ENCODE peak calls at places on chromosomes 1 and 21, in eight cellular contexts. One of them, this sample, is unnamed.

GRCh38 chr21:32994305-32994704 is 31.4 kb upstream of the OLIG2 start:
- DNase-seq in GM23248: peak
- DNase-seq in OCI-LY7: peak
- DNase-seq in GM23338: peak
- DNase-seq in neural progenitor cell: no peak
- DNase-seq in HCT116: no peak
- DNase-seq in PC-3: peak
- DNase-seq in MM.1S: peak
- DNase-seq in this sample: peak

GRCh38 chr1:25569599-25570458 is 26.4 kb downstream of the LDLRAP1 start:
- DNase-seq in GM23248: peak
- DNase-seq in OCI-LY7: peak
- DNase-seq in GM23338: no peak
- DNase-seq in neural progenitor cell: no peak
- DNase-seq in HCT116: no peak
- DNase-seq in PC-3: peak
- DNase-seq in MM.1S: no peak
- DNase-seq in this sample: no peak

GRCh38 chr21:33030633-33031032 is 4.9 kb downstream of the OLIG2 start:
- DNase-seq in GM23248: no peak
- DNase-seq in OCI-LY7: no peak
- DNase-seq in GM23338: no peak
- DNase-seq in neural progenitor cell: no peak
- DNase-seq in HCT116: no peak
- DNase-seq in PC-3: no peak
- DNase-seq in MM.1S: no peak
- DNase-seq in this sample: no peak

GRCh38 chr1:230310381-230311163 is 115.6 kb downstream of the PGBD5 start:
- DNase-seq in GM23248: peak
- DNase-seq in OCI-LY7: peak
- DNase-seq in GM23338: peak
- DNase-seq in neural progenitor cell: peak
- DNase-seq in HCT116: peak
- DNase-seq in PC-3: peak
- DNase-seq in MM.1S: peak
- DNase-seq in this sample: peak

GRCh38 chr1:61605607-61606321 is 119.2 kb downstream of the TM2D1 start:
- DNase-seq in GM23248: peak
- DNase-seq in OCI-LY7: no peak
- DNase-seq in GM23338: no peak
- DNase-seq in neural progenitor cell: no peak
- DNase-seq in HCT116: no peak
- DNase-seq in PC-3: peak
- DNase-seq in MM.1S: no peak
- DNase-seq in this sample: no peak

GRCh38 chr1:234047113-234047512 is 142.6 kb downstream of the SLC35F3 start:
- DNase-seq in GM23248: no peak
- DNase-seq in OCI-LY7: no peak
- DNase-seq in GM23338: no peak
- DNase-seq in neural progenitor cell: peak
- DNase-seq in HCT116: no peak
- DNase-seq in PC-3: peak
- DNase-seq in MM.1S: no peak
- DNase-seq in this sample: no peak

GRCh38 chr1:226776066-226776465 is 37.0 kb upstream of the ITPKB start:
- DNase-seq in GM23248: no peak
- DNase-seq in OCI-LY7: no peak
- DNase-seq in GM23338: no peak
- DNase-seq in neural progenitor cell: no peak
- DNase-seq in HCT116: no peak
- DNase-seq in PC-3: no peak
- DNase-seq in MM.1S: no peak
- DNase-seq in this sample: no peak

GRCh38 chr21:39238275-39238674 is 55.0 kb upstream of the PSMG1 start:
- DNase-seq in GM23248: peak
- DNase-seq in OCI-LY7: no peak
- DNase-seq in GM23338: no peak
- DNase-seq in neural progenitor cell: no peak
- DNase-seq in HCT116: no peak
- DNase-seq in PC-3: no peak
- DNase-seq in MM.1S: no peak
- DNase-seq in this sample: no peak

GRCh38 chr1:8754993-8755392 is 62.4 kb downstream of the RERE start:
- DNase-seq in GM23248: no peak
- DNase-seq in OCI-LY7: peak
- DNase-seq in GM23338: peak
- DNase-seq in neural progenitor cell: peak
- DNase-seq in HCT116: no peak
- DNase-seq in PC-3: no peak
- DNase-seq in MM.1S: no peak
- DNase-seq in this sample: no peak

GRCh38 chr21:37410639-37411038 is 44.1 kb downstream of the DYRK1A start:
- DNase-seq in GM23248: no peak
- DNase-seq in OCI-LY7: no peak
- DNase-seq in GM23338: no peak
- DNase-seq in neural progenitor cell: no peak
- DNase-seq in HCT116: no peak
- DNase-seq in PC-3: no peak
- DNase-seq in MM.1S: no peak
- DNase-seq in this sample: no peak

GRCh38 chr1:15089244-15089992 is 64.1 kb upstream of the TMEM51 start:
- DNase-seq in GM23248: no peak
- DNase-seq in OCI-LY7: peak
- DNase-seq in GM23338: no peak
- DNase-seq in neural progenitor cell: no peak
- DNase-seq in HCT116: no peak
- DNase-seq in PC-3: peak
- DNase-seq in MM.1S: no peak
- DNase-seq in this sample: peak

GRCh38 chr1:23639460-23639859 is 52.1 kb upstream of the RPL11 start:
- DNase-seq in GM23248: peak
- DNase-seq in OCI-LY7: peak
- DNase-seq in GM23338: no peak
- DNase-seq in neural progenitor cell: no peak
- DNase-seq in HCT116: no peak
- DNase-seq in PC-3: no peak
- DNase-seq in MM.1S: no peak
- DNase-seq in this sample: no peak

GRCh38 chr1:62090016-62090415 is 104.6 kb upstream of the L1TD1 start:
- DNase-seq in GM23248: no peak
- DNase-seq in OCI-LY7: no peak
- DNase-seq in GM23338: peak
- DNase-seq in neural progenitor cell: no peak
- DNase-seq in HCT116: no peak
- DNase-seq in PC-3: no peak
- DNase-seq in MM.1S: no peak
- DNase-seq in this sample: no peak

GRCh38 chr1:168081373-168082007 is 55.2 kb downstream of the GPR161 start:
- DNase-seq in GM23248: peak
- DNase-seq in OCI-LY7: no peak
- DNase-seq in GM23338: no peak
- DNase-seq in neural progenitor cell: no peak
- DNase-seq in HCT116: no peak
- DNase-seq in PC-3: no peak
- DNase-seq in MM.1S: no peak
- DNase-seq in this sample: no peak

GRCh38 chr1:245079021-245079609 is 75.7 kb upstream of the KIF26B start:
- DNase-seq in GM23248: peak
- DNase-seq in OCI-LY7: peak
- DNase-seq in GM23338: peak
- DNase-seq in neural progenitor cell: peak
- DNase-seq in HCT116: peak
- DNase-seq in PC-3: peak
- DNase-seq in MM.1S: peak
- DNase-seq in this sample: peak

GRCh38 chr1:67372136-67372535 is 58.1 kb downstream of the SERBP1 start:
- DNase-seq in GM23248: peak
- DNase-seq in OCI-LY7: no peak
- DNase-seq in GM23338: no peak
- DNase-seq in neural progenitor cell: no peak
- DNase-seq in HCT116: no peak
- DNase-seq in PC-3: no peak
- DNase-seq in MM.1S: no peak
- DNase-seq in this sample: peak

DNA sequence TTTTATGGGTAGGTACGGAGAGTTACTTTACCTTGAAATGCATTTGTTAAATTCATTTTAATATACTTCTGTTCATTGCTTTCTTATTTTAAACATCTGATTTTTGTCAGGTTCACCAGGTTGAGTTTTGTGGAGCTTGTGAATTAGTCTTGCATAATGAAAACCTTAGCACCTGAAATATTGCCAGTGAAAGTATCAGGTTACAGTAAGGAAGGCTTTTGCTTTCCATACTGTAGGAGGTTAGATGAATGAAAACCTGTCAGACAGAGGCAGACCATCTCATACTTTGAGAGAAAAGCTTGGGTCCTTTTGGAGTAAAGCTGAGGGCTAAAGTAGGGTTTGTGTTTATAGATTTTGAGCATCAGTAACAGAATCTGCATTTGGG is 34.7 kb downstream of the THRAP3 start:
- DNase-seq in GM23248: peak
- DNase-seq in OCI-LY7: no peak
- DNase-seq in GM23338: no peak
- DNase-seq in neural progenitor cell: no peak
- DNase-seq in HCT116: no peak
- DNase-seq in PC-3: no peak
- DNase-seq in MM.1S: no peak
- DNase-seq in this sample: no peak
- TF ChIP-seq EZH2phosphoT487 in GM23248: no peak
- TF ChIP-seq EZH2phosphoT487 in OCI-LY7: no peak
- TF ChIP-seq EZH2phosphoT487 in GM23338: no peak
- TF ChIP-seq EZH2phosphoT487 in neural progenitor cell: no peak
- TF ChIP-seq EZH2phosphoT487 in HCT116: no peak
- TF ChIP-seq EZH2phosphoT487 in PC-3: no peak
- TF ChIP-seq EZH2phosphoT487 in MM.1S: no peak
- TF ChIP-seq EZH2phosphoT487 in this sample: no peak

GRCh38 chr1:84269286-84269685 is 32.2 kb upstream of the SAMD13 start:
- DNase-seq in GM23248: no peak
- DNase-seq in OCI-LY7: no peak
- DNase-seq in GM23338: no peak
- DNase-seq in neural progenitor cell: no peak
- DNase-seq in HCT116: no peak
- DNase-seq in PC-3: no peak
- DNase-seq in MM.1S: no peak
- DNase-seq in this sample: no peak

GRCh38 chr1:84268346-84268745 is 33.2 kb upstream of the SAMD13 start:
- DNase-seq in GM23248: no peak
- DNase-seq in OCI-LY7: no peak
- DNase-seq in GM23338: no peak
- DNase-seq in neural progenitor cell: no peak
- DNase-seq in HCT116: no peak
- DNase-seq in PC-3: peak
- DNase-seq in MM.1S: no peak
- DNase-seq in this sample: no peak

GRCh38 chr1:84267476-84267875 is 34.0 kb upstream of the SAMD13 start:
- DNase-seq in GM23248: no peak
- DNase-seq in OCI-LY7: peak
- DNase-seq in GM23338: no peak
- DNase-seq in neural progenitor cell: no peak
- DNase-seq in HCT116: no peak
- DNase-seq in PC-3: no peak
- DNase-seq in MM.1S: no peak
- DNase-seq in this sample: no peak

GRCh38 chr1:84272401-84272800 is 29.1 kb upstream of the SAMD13 start:
- DNase-seq in GM23248: no peak
- DNase-seq in OCI-LY7: peak
- DNase-seq in GM23338: peak
- DNase-seq in neural progenitor cell: no peak
- DNase-seq in HCT116: no peak
- DNase-seq in PC-3: peak
- DNase-seq in MM.1S: no peak
- DNase-seq in this sample: peak

GRCh38 chr1:84271452-84272273 is 29.8 kb upstream of the SAMD13 start:
- DNase-seq in GM23248: peak
- DNase-seq in OCI-LY7: peak
- DNase-seq in GM23338: peak
- DNase-seq in neural progenitor cell: peak
- DNase-seq in HCT116: no peak
- DNase-seq in PC-3: peak
- DNase-seq in MM.1S: no peak
- DNase-seq in this sample: peak
- TF ChIP-seq EZH2phosphoT487 in GM23248: no peak
- TF ChIP-seq EZH2phosphoT487 in OCI-LY7: no peak
- TF ChIP-seq EZH2phosphoT487 in GM23338: no peak
- TF ChIP-seq EZH2phosphoT487 in neural progenitor cell: peak
- TF ChIP-seq EZH2phosphoT487 in HCT116: no peak
- TF ChIP-seq EZH2phosphoT487 in PC-3: no peak
- TF ChIP-seq EZH2phosphoT487 in MM.1S: no peak
- TF ChIP-seq EZH2phosphoT487 in this sample: no peak

GRCh38 chr1:243496173-243496553 is 240.3 kb downstream of the SDCCAG8 start:
- DNase-seq in GM23248: no peak
- DNase-seq in OCI-LY7: no peak
- DNase-seq in GM23338: no peak
- DNase-seq in neural progenitor cell: peak
- DNase-seq in HCT116: no peak
- DNase-seq in PC-3: no peak
- DNase-seq in MM.1S: no peak
- DNase-seq in this sample: no peak
- TF ChIP-seq EZH2phosphoT487 in GM23248: no peak
- TF ChIP-seq EZH2phosphoT487 in OCI-LY7: no peak
- TF ChIP-seq EZH2phosphoT487 in GM23338: no peak
- TF ChIP-seq EZH2phosphoT487 in neural progenitor cell: no peak
- TF ChIP-seq EZH2phosphoT487 in HCT116: no peak
- TF ChIP-seq EZH2phosphoT487 in PC-3: no peak
- TF ChIP-seq EZH2phosphoT487 in MM.1S: no peak
- TF ChIP-seq EZH2phosphoT487 in this sample: no peak

DNA sequence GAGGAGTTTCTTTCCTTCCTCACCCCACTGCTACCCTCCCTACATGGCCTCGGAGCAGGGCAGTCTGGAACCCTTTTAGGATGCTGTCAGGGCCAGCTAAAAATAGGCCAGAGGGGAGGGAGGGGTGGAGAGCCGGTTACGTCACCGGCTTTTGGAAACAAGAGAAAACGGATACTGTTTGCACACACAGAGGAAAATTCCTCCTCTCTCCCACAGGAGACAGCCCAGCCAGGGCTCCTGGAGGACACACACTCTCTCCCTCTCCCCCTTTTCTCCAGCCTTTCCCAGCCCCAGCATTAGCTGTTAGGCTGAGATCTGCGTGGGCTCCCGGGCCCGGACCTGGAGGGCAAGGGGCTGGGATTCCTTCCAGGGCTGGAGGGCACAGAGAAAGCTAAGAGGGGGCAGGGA is 20.0 kb upstream of the ALDH4A1 start:
- DNase-seq in GM23248: peak
- DNase-seq in OCI-LY7: no peak
- DNase-seq in GM23338: no peak
- DNase-seq in neural progenitor cell: peak
- DNase-seq in HCT116: no peak
- DNase-seq in PC-3: peak
- DNase-seq in MM.1S: no peak
- DNase-seq in this sample: peak
- TF ChIP-seq EZH2phosphoT487 in GM23248: no peak
- TF ChIP-seq EZH2phosphoT487 in OCI-LY7: no peak
- TF ChIP-seq EZH2phosphoT487 in GM23338: no peak
- TF ChIP-seq EZH2phosphoT487 in neural progenitor cell: no peak
- TF ChIP-seq EZH2phosphoT487 in HCT116: no peak
- TF ChIP-seq EZH2phosphoT487 in PC-3: no peak
- TF ChIP-seq EZH2phosphoT487 in MM.1S: no peak
- TF ChIP-seq EZH2phosphoT487 in this sample: no peak